ENCODE peak calls at places on chromosomes 11 and 22, in ten cellular contexts. One of them, this sample, is unnamed. For H3K4me1, the result is how much of the 10 kb centered on the place peaks cover.

GRCh38 chr11:133107753-133108152 is 424.5 kb downstream of the OPCML start:
- ATAC-seq in heart left ventricle: no peak
- ATAC-seq in upper lobe of right lung: no peak
- ATAC-seq in K562: no peak
- ATAC-seq in CD4-positive, CD25-positive, alpha-beta regulatory T cell: no peak
- ATAC-seq in left lung: no peak
- ATAC-seq in A549: no peak
- ATAC-seq in pancreas: no peak
- ATAC-seq in lower lobe of right lung: no peak
- ATAC-seq in body of pancreas: no peak
- ATAC-seq in this sample: no peak

GRCh38 chr11:88484873-88485621 is 147.5 kb upstream of the CTSC start:
- ATAC-seq in heart left ventricle: no peak
- ATAC-seq in upper lobe of right lung: peak
- ATAC-seq in lower lobe of right lung: peak
- ATAC-seq in A549: peak
- ATAC-seq in pancreas: peak
- ATAC-seq in CD4-positive, CD25-positive, alpha-beta regulatory T cell: peak
- ATAC-seq in left lung: peak
- ATAC-seq in body of pancreas: peak
- ATAC-seq in K562: peak
- ATAC-seq in this sample: no peak

GRCh38 chr11:47915407-47916137 is 64.8 kb upstream of the PTPRJ start:
- ATAC-seq in A549: no peak
- ATAC-seq in CD4-positive, CD25-positive, alpha-beta regulatory T cell: no peak
- ATAC-seq in body of pancreas: no peak
- ATAC-seq in pancreas: no peak
- ATAC-seq in lower lobe of right lung: no peak
- ATAC-seq in K562: no peak
- ATAC-seq in left lung: no peak
- ATAC-seq in heart left ventricle: no peak
- ATAC-seq in upper lobe of right lung: no peak
- ATAC-seq in this sample: no peak

GRCh38 chr11:79082920-79083319 is 357.9 kb downstream of the TENM4 start:
- ATAC-seq in K562: no peak
- ATAC-seq in left lung: no peak
- ATAC-seq in body of pancreas: no peak
- ATAC-seq in A549: no peak
- ATAC-seq in CD4-positive, CD25-positive, alpha-beta regulatory T cell: no peak
- ATAC-seq in heart left ventricle: no peak
- ATAC-seq in lower lobe of right lung: no peak
- ATAC-seq in pancreas: no peak
- ATAC-seq in upper lobe of right lung: no peak
- ATAC-seq in this sample: no peak

GRCh38 chr11:20099527-20099926 is 60.7 kb downstream of the DBX1 start:
- ATAC-seq in K562: no peak
- ATAC-seq in body of pancreas: no peak
- ATAC-seq in lower lobe of right lung: no peak
- ATAC-seq in upper lobe of right lung: no peak
- ATAC-seq in left lung: no peak
- ATAC-seq in pancreas: no peak
- ATAC-seq in CD4-positive, CD25-positive, alpha-beta regulatory T cell: no peak
- ATAC-seq in heart left ventricle: no peak
- ATAC-seq in A549: no peak
- ATAC-seq in this sample: no peak

GRCh38 chr11:125871391-125872137 is 15.9 kb upstream of the HYLS1 start:
- ATAC-seq in CD4-positive, CD25-positive, alpha-beta regulatory T cell: no peak
- ATAC-seq in upper lobe of right lung: peak
- ATAC-seq in left lung: peak
- ATAC-seq in K562: peak
- ATAC-seq in pancreas: peak
- ATAC-seq in heart left ventricle: no peak
- ATAC-seq in lower lobe of right lung: peak
- ATAC-seq in A549: no peak
- ATAC-seq in body of pancreas: no peak
- ATAC-seq in this sample: no peak

GRCh38 chr11:86287468-86287796 is 14.6 kb upstream of the HIKESHI start:
- ATAC-seq in K562: no peak
- ATAC-seq in lower lobe of right lung: no peak
- ATAC-seq in A549: no peak
- ATAC-seq in heart left ventricle: no peak
- ATAC-seq in body of pancreas: no peak
- ATAC-seq in CD4-positive, CD25-positive, alpha-beta regulatory T cell: no peak
- ATAC-seq in left lung: no peak
- ATAC-seq in upper lobe of right lung: no peak
- ATAC-seq in pancreas: no peak
- ATAC-seq in this sample: no peak

GRCh38 chr11:64065141-64065465 is 29.4 kb downstream of the FLRT1 start:
- ATAC-seq in K562: no peak
- ATAC-seq in lower lobe of right lung: no peak
- ATAC-seq in body of pancreas: no peak
- ATAC-seq in heart left ventricle: no peak
- ATAC-seq in pancreas: no peak
- ATAC-seq in left lung: no peak
- ATAC-seq in CD4-positive, CD25-positive, alpha-beta regulatory T cell: no peak
- ATAC-seq in upper lobe of right lung: no peak
- ATAC-seq in A549: no peak
- ATAC-seq in this sample: no peak

GRCh38 chr11:84130646-84131427 is 844.7 kb upstream of the CCDC90B start:
- ATAC-seq in CD4-positive, CD25-positive, alpha-beta regulatory T cell: no peak
- ATAC-seq in pancreas: no peak
- ATAC-seq in lower lobe of right lung: peak
- ATAC-seq in K562: no peak
- ATAC-seq in body of pancreas: no peak
- ATAC-seq in A549: no peak
- ATAC-seq in heart left ventricle: no peak
- ATAC-seq in upper lobe of right lung: no peak
- ATAC-seq in left lung: peak
- ATAC-seq in this sample: no peak

GRCh38 chr11:67299471-67300191 is 3.7 kb upstream of the SSH3 start:
- ATAC-seq in K562: no peak
- ATAC-seq in pancreas: no peak
- ATAC-seq in upper lobe of right lung: no peak
- ATAC-seq in heart left ventricle: no peak
- ATAC-seq in lower lobe of right lung: no peak
- ATAC-seq in CD4-positive, CD25-positive, alpha-beta regulatory T cell: no peak
- ATAC-seq in body of pancreas: no peak
- ATAC-seq in left lung: no peak
- ATAC-seq in A549: no peak
- ATAC-seq in this sample: no peak

GRCh38 chr22:46377566-46378498 is 42.3 kb downstream of the TRMU start:
- ATAC-seq in upper lobe of right lung: peak
- ATAC-seq in A549: peak
- ATAC-seq in CD4-positive, CD25-positive, alpha-beta regulatory T cell: no peak
- ATAC-seq in left lung: peak
- ATAC-seq in pancreas: peak
- ATAC-seq in K562: peak
- ATAC-seq in heart left ventricle: peak
- ATAC-seq in body of pancreas: peak
- ATAC-seq in lower lobe of right lung: peak
- ATAC-seq in this sample: no peak

GRCh38 chr11:126432525-126432924 is 77.0 kb downstream of the ST3GAL4 start:
- ATAC-seq in A549: no peak
- ATAC-seq in pancreas: no peak
- ATAC-seq in upper lobe of right lung: peak
- ATAC-seq in lower lobe of right lung: peak
- ATAC-seq in body of pancreas: no peak
- ATAC-seq in heart left ventricle: peak
- ATAC-seq in K562: no peak
- ATAC-seq in CD4-positive, CD25-positive, alpha-beta regulatory T cell: no peak
- ATAC-seq in left lung: peak
- ATAC-seq in this sample: no peak

GRCh38 chr11:125175896-125176575 is 11.5 kb downstream of the PKNOX2 start:
- ATAC-seq in pancreas: no peak
- ATAC-seq in heart left ventricle: no peak
- ATAC-seq in K562: no peak
- ATAC-seq in CD4-positive, CD25-positive, alpha-beta regulatory T cell: no peak
- ATAC-seq in body of pancreas: no peak
- ATAC-seq in left lung: no peak
- ATAC-seq in A549: no peak
- ATAC-seq in lower lobe of right lung: no peak
- ATAC-seq in upper lobe of right lung: no peak
- ATAC-seq in this sample: no peak

GRCh38 chr11:10899542-10899830 is 41.6 kb upstream of the ZBED5 start:
- ATAC-seq in heart left ventricle: peak
- ATAC-seq in lower lobe of right lung: no peak
- ATAC-seq in left lung: no peak
- ATAC-seq in K562: peak
- ATAC-seq in A549: peak
- ATAC-seq in pancreas: peak
- ATAC-seq in upper lobe of right lung: peak
- ATAC-seq in CD4-positive, CD25-positive, alpha-beta regulatory T cell: peak
- ATAC-seq in body of pancreas: no peak
- ATAC-seq in this sample: no peak

GRCh38 chr11:82676483-82677094 is 57.1 kb downstream of the FAM181B start:
- ATAC-seq in heart left ventricle: no peak
- ATAC-seq in A549: no peak
- ATAC-seq in left lung: no peak
- ATAC-seq in upper lobe of right lung: no peak
- ATAC-seq in body of pancreas: no peak
- ATAC-seq in lower lobe of right lung: no peak
- ATAC-seq in CD4-positive, CD25-positive, alpha-beta regulatory T cell: no peak
- ATAC-seq in K562: peak
- ATAC-seq in pancreas: no peak
- ATAC-seq in this sample: no peak

GRCh38 chr11:120808616-120809050 is 215.3 kb upstream of the TBCEL start:
- ATAC-seq in lower lobe of right lung: no peak
- ATAC-seq in K562: no peak
- ATAC-seq in upper lobe of right lung: no peak
- ATAC-seq in body of pancreas: no peak
- ATAC-seq in A549: peak
- ATAC-seq in CD4-positive, CD25-positive, alpha-beta regulatory T cell: no peak
- ATAC-seq in pancreas: no peak
- ATAC-seq in left lung: no peak
- ATAC-seq in heart left ventricle: no peak
- ATAC-seq in this sample: no peak

GRCh38 chr11:111368285-111368560 is 10.9 kb downstream of the POU2AF1 start:
- ATAC-seq in upper lobe of right lung: no peak
- ATAC-seq in A549: no peak
- ATAC-seq in CD4-positive, CD25-positive, alpha-beta regulatory T cell: no peak
- ATAC-seq in lower lobe of right lung: no peak
- ATAC-seq in pancreas: no peak
- ATAC-seq in heart left ventricle: no peak
- ATAC-seq in K562: no peak
- ATAC-seq in body of pancreas: no peak
- ATAC-seq in left lung: no peak
- ATAC-seq in this sample: no peak
- H3K4me1 ChIP-seq in upper lobe of right lung: under half
- H3K4me1 ChIP-seq in A549: under half
- H3K4me1 ChIP-seq in CD4-positive, CD25-positive, alpha-beta regulatory T cell: under half
- H3K4me1 ChIP-seq in lower lobe of right lung: under half
- H3K4me1 ChIP-seq in pancreas: under half
- H3K4me1 ChIP-seq in heart left ventricle: under half
- H3K4me1 ChIP-seq in K562: under half
- H3K4me1 ChIP-seq in body of pancreas: half or more
- H3K4me1 ChIP-seq in left lung: under half
- H3K4me1 ChIP-seq in this sample: under half

DNA sequence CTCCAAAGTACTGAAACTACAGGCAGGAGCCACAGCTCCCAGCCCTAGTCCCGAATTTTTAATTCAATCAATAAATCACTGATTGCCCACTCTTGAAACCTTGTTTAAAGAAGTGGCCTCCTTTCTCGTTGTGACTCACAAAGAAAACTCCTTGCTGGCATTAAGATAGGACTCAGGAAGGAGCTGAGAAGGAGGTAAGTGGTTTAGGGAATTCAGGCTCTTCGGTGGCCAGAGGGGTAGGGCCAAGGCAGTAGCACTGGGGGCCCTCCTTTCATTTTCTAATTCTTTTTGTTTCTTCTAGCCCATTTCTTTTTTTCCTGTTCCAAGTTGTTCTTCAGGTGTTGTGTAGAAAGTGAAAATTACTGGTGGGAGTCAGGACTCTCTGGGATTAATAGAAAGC is 86.2 kb upstream of the OR9Q1 start:
- ATAC-seq in lower lobe of right lung: no peak
- ATAC-seq in K562: no peak
- ATAC-seq in body of pancreas: no peak
- ATAC-seq in pancreas: no peak
- ATAC-seq in left lung: peak
- ATAC-seq in CD4-positive, CD25-positive, alpha-beta regulatory T cell: no peak
- ATAC-seq in heart left ventricle: no peak
- ATAC-seq in upper lobe of right lung: no peak
- ATAC-seq in A549: no peak
- ATAC-seq in this sample: no peak
- H3K4me1 ChIP-seq in lower lobe of right lung: under half
- H3K4me1 ChIP-seq in K562: under half
- H3K4me1 ChIP-seq in body of pancreas: under half
- H3K4me1 ChIP-seq in pancreas: under half
- H3K4me1 ChIP-seq in left lung: under half
- H3K4me1 ChIP-seq in CD4-positive, CD25-positive, alpha-beta regulatory T cell: under half
- H3K4me1 ChIP-seq in heart left ventricle: under half
- H3K4me1 ChIP-seq in upper lobe of right lung: under half
- H3K4me1 ChIP-seq in A549: under half
- H3K4me1 ChIP-seq in this sample: under half

DNA sequence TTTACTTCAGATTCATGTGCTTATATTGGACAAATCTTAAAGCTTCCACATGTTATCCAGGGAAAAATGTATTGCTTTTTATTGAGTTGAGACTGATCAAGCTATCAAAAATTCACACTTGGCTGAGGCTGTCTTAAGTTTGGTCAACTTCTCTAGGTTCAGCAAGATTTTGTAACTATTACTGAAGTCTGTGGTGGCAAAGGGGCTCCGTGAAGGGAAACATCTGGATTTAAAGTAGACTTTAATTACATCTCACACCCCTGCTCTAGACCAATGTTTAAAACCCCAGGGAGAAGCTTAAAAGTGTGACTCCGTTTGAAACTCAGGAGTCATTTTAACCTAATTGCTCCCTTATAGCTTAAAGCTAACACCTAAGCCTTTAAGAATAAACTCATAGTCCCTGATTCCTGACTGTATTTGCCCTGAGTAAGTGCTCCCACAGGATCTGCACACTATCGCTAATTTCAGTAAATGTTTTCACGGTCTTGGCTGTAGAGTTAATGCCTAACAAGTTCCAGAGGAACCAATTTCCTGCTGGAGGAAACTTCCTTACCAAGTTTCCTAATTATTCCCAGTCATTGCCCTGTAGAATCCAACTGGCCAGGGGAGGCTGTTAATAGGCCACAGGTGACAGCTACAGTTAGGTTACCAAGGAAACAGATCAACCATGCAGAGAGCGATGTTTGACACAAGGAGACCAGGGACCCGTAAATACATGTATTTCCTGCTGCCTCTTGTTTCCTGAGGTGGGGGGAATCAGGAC is 40.5 kb downstream of the OR10A6 start:
- ATAC-seq in pancreas: no peak
- ATAC-seq in body of pancreas: no peak
- ATAC-seq in heart left ventricle: no peak
- ATAC-seq in lower lobe of right lung: no peak
- ATAC-seq in left lung: no peak
- ATAC-seq in CD4-positive, CD25-positive, alpha-beta regulatory T cell: no peak
- ATAC-seq in K562: no peak
- ATAC-seq in A549: no peak
- ATAC-seq in upper lobe of right lung: no peak
- ATAC-seq in this sample: no peak
- H3K4me1 ChIP-seq in pancreas: under half
- H3K4me1 ChIP-seq in body of pancreas: under half
- H3K4me1 ChIP-seq in heart left ventricle: under half
- H3K4me1 ChIP-seq in lower lobe of right lung: under half
- H3K4me1 ChIP-seq in left lung: under half
- H3K4me1 ChIP-seq in CD4-positive, CD25-positive, alpha-beta regulatory T cell: under half
- H3K4me1 ChIP-seq in K562: under half
- H3K4me1 ChIP-seq in A549: under half
- H3K4me1 ChIP-seq in upper lobe of right lung: under half
- H3K4me1 ChIP-seq in this sample: under half

GRCh38 chr22:37910863-37911262 is 4.8 kb downstream of the MICALL1 start:
- ATAC-seq in left lung: no peak
- ATAC-seq in upper lobe of right lung: no peak
- ATAC-seq in CD4-positive, CD25-positive, alpha-beta regulatory T cell: no peak
- ATAC-seq in K562: no peak
- ATAC-seq in heart left ventricle: no peak
- ATAC-seq in body of pancreas: no peak
- ATAC-seq in pancreas: no peak
- ATAC-seq in lower lobe of right lung: no peak
- ATAC-seq in A549: no peak
- ATAC-seq in this sample: peak
- H3K4me1 ChIP-seq in left lung: under half
- H3K4me1 ChIP-seq in upper lobe of right lung: under half
- H3K4me1 ChIP-seq in CD4-positive, CD25-positive, alpha-beta regulatory T cell: under half
- H3K4me1 ChIP-seq in K562: under half
- H3K4me1 ChIP-seq in heart left ventricle: under half
- H3K4me1 ChIP-seq in body of pancreas: under half
- H3K4me1 ChIP-seq in pancreas: under half
- H3K4me1 ChIP-seq in lower lobe of right lung: under half
- H3K4me1 ChIP-seq in A549: under half
- H3K4me1 ChIP-seq in this sample: half or more

This sample was measured in gastroesophageal sphincter.